ENCODE peak calls at places on chromosomes 4 and X, in seven cellular contexts. V, C, L, I, N, X and R are unnamed samples.

GRCh38 chr4:120685756-120686278 is 236.7 kb downstream of the PRDM5 start:
- DNase-seq in V (no peak), C (peak), L (no peak), I (no peak), N (no peak), X (no peak), R (peak)

GRCh38 chr4:154004859-154005520 is 216.1 kb upstream of the SFRP2 start:
- DNase-seq in V (peak), C (peak), L (peak), I (no peak), N (no peak), X (no peak), R (peak)

GRCh38 chr4:180923476-180923875 is 1319.7 kb upstream of the TENM3 start:
- DNase-seq in V (peak), C (no peak), L (peak), I (no peak), N (no peak), X (no peak), R (no peak)

GRCh38 chrX:134821370-134821769 is 163.1 kb upstream of the PLAC1 start:
- DNase-seq in V (no peak), C (peak), L (peak), I (no peak), N (no peak), X (no peak), R (peak)

GRCh38 chr4:151674804-151675290 is 86.0 kb downstream of the GATB start:
- DNase-seq in V (no peak), C (peak), L (no peak), I (no peak), N (no peak), X (no peak), R (peak)

GRCh38 chrX:153441981-153442380 is 3.9 kb downstream of the TREX2 start:
- DNase-seq in V (no peak), C (no peak), L (no peak), I (no peak), N (no peak), X (no peak), R (no peak)

GRCh38 chrX:96455078-96455477 is 229.6 kb upstream of the DIAPH2 start:
- DNase-seq in V (no peak), C (no peak), L (no peak), I (no peak), N (no peak), X (no peak), R (no peak)

GRCh38 chr4:41832961-41833360 is 84.4 kb upstream of the PHOX2B start:
- DNase-seq in V (no peak), C (no peak), L (no peak), I (no peak), N (no peak), X (no peak), R (peak)

GRCh38 chr4:147482281-147482680 is 1.4 kb downstream of the EDNRA start:
- DNase-seq in V (peak), C (no peak), L (no peak), I (no peak), N (no peak), X (no peak), R (peak)

GRCh38 chr4:81826336-81826735 is 354.6 kb upstream of the RASGEF1B start:
- DNase-seq in V (no peak), C (no peak), L (no peak), I (no peak), N (no peak), X (no peak), R (no peak)

GRCh38 chr4:5956285-5957021 is 61.8 kb downstream of the C4orf50 start:
- DNase-seq in V (no peak), C (no peak), L (no peak), I (no peak), N (peak), X (no peak), R (no peak)

GRCh38 chr4:159401791-159402380 is 299.0 kb downstream of the RAPGEF2 start:
- DNase-seq in V (peak), C (peak), L (peak), I (peak), N (no peak), X (no peak), R (peak)

GRCh38 chr4:84691800-84692199 is 108.9 kb downstream of the CDS1 start:
- DNase-seq in V (no peak), C (no peak), L (no peak), I (no peak), N (no peak), X (no peak), R (no peak)

GRCh38 chr4:112325522-112325921 is 28.4 kb downstream of the ALPK1 start:
- DNase-seq in V (no peak), C (no peak), L (no peak), I (no peak), N (no peak), X (no peak), R (no peak)

GRCh38 chr4:133856736-133857355 is 344.7 kb downstream of the PABPC4L start:
- DNase-seq in V (no peak), C (no peak), L (peak), I (no peak), N (no peak), X (no peak), R (no peak)

GRCh38 chr4:8786166-8786565 is 85.5 kb downstream of the HMX1 start:
- DNase-seq in V (no peak), C (no peak), L (no peak), I (no peak), N (no peak), X (no peak), R (no peak)

GRCh38 chrX:6849711-6850415 is 297.6 kb upstream of the STS start:
- DNase-seq in V (no peak), C (peak), L (no peak), I (no peak), N (no peak), X (no peak), R (peak)

GRCh38 chr4:69830529-69831269 is 29.2 kb downstream of the SULT1E1 start:
- DNase-seq in V (peak), C (no peak), L (no peak), I (peak), N (peak), X (no peak), R (peak)

GRCh38 chr4:153064571-153064970 is 128.4 kb downstream of the FHDC1 start:
- DNase-seq in V (no peak), C (no peak), L (no peak), I (no peak), N (no peak), X (no peak), R (no peak)

GRCh38 chrX:15737957-15738685 is at the start of gene CA5B:
- DNase-seq in V (peak), C (peak), L (no peak), I (peak), N (no peak), X (peak), R (peak)

GRCh38 chr4:145218251-145218650 is 37.9 kb upstream of the OTUD4 start:
- DNase-seq in V (no peak), C (no peak), L (no peak), I (no peak), N (no peak), X (no peak), R (no peak)

GRCh38 chrX:108163333-108164082 is 71.9 kb downstream of the ATG4A start:
- DNase-seq in V (no peak), C (no peak), L (no peak), I (no peak), N (no peak), X (no peak), R (no peak)

GRCh38 chrX:48958635-48959094 is 1.3 kb upstream of the OTUD5 start:
- DNase-seq in V (peak), C (peak), L (peak), I (peak), N (no peak), X (no peak), R (peak)

GRCh38 chr4:39976945-39977488 is 694 bp downstream of the PDS5A start:
- DNase-seq in V (no peak), C (peak), L (peak), I (peak), N (no peak), X (peak), R (peak)

GRCh38 chr4:58042176-58042575 is 932.0 kb upstream of the IGFBP7 start:
- DNase-seq in V (no peak), C (no peak), L (no peak), I (no peak), N (no peak), X (no peak), R (no peak)